ENCODE peak calls at places on chromosomes 16 and 17, in five cellular contexts. One of them, this sample, is unnamed.

GRCh38 chr17:3004150-3004801 is 59.1 kb downstream of the OR1D5 start:
- DNase-seq in AG09309: peak; percentile 71
- DNase-seq in IMR-90: peak; percentile 96
- DNase-seq in left ventricle myocardium inferior: peak; percentile 99
- DNase-seq in fibroblast of the aortic adventitia: peak; percentile 99
- DNase-seq in this sample: peak; percentile 78

GRCh38 chr17:17381438-17382059 is 78.4 kb downstream of the NT5M start:
- DNase-seq in IMR-90: no peak
- DNase-seq in fibroblast of the aortic adventitia: no peak
- DNase-seq in AG09309: no peak
- DNase-seq in left ventricle myocardium inferior: no peak
- DNase-seq in this sample: no peak

GRCh38 chr17:81094224-81094743 is 59.3 kb downstream of the BAIAP2 start:
- DNase-seq in AG09309: no peak
- DNase-seq in IMR-90: no peak
- DNase-seq in fibroblast of the aortic adventitia: no peak
- DNase-seq in left ventricle myocardium inferior: no peak
- DNase-seq in this sample: no peak

GRCh38 chr17:50828508-50829170 is 6.7 kb upstream of the WFIKKN2 start:
- DNase-seq in AG09309: no peak
- DNase-seq in left ventricle myocardium inferior: no peak
- DNase-seq in IMR-90: no peak
- DNase-seq in fibroblast of the aortic adventitia: no peak
- DNase-seq in this sample: no peak

GRCh38 chr17:52148288-52148968 is 10.1 kb downstream of the CA10 start:
- DNase-seq in IMR-90: no peak
- DNase-seq in fibroblast of the aortic adventitia: no peak
- DNase-seq in AG09309: no peak
- DNase-seq in left ventricle myocardium inferior: no peak
- DNase-seq in this sample: no peak

GRCh38 chr17:60640503-60640902 is 37.1 kb upstream of the BCAS3 start:
- DNase-seq in IMR-90: peak; percentile 22
- DNase-seq in AG09309: no peak
- DNase-seq in left ventricle myocardium inferior: no peak
- DNase-seq in fibroblast of the aortic adventitia: peak; percentile 24
- DNase-seq in this sample: no peak

GRCh38 chr17:80819422-80820164 is 172.0 kb upstream of the CHMP6 start:
- DNase-seq in fibroblast of the aortic adventitia: no peak
- DNase-seq in left ventricle myocardium inferior: no peak
- DNase-seq in AG09309: no peak
- DNase-seq in IMR-90: no peak
- DNase-seq in this sample: no peak

GRCh38 chr17:49557204-49558024 is 18.3 kb upstream of the NXPH3 start:
- DNase-seq in left ventricle myocardium inferior: no peak
- DNase-seq in AG09309: no peak
- DNase-seq in IMR-90: peak; percentile 46
- DNase-seq in fibroblast of the aortic adventitia: peak; percentile 50
- DNase-seq in this sample: no peak

GRCh38 chr16:9929836-9930235 is 252.4 kb downstream of the GRIN2A start:
- DNase-seq in AG09309: no peak
- DNase-seq in IMR-90: no peak
- DNase-seq in fibroblast of the aortic adventitia: no peak
- DNase-seq in left ventricle myocardium inferior: no peak
- DNase-seq in this sample: no peak

GRCh38 chr16:67543036-67543435 is 14.4 kb downstream of the RIPOR1 start:
- DNase-seq in fibroblast of the aortic adventitia: no peak
- DNase-seq in left ventricle myocardium inferior: no peak
- DNase-seq in IMR-90: no peak
- DNase-seq in AG09309: no peak
- DNase-seq in this sample: no peak

GRCh38 chr17:82019905-82020873 is 2.5 kb downstream of the CENPX start:
- DNase-seq in left ventricle myocardium inferior: peak; percentile 51
- DNase-seq in IMR-90: peak; percentile 21
- DNase-seq in AG09309: no peak
- DNase-seq in fibroblast of the aortic adventitia: peak; percentile 30
- DNase-seq in this sample: no peak

GRCh38 chr16:47492036-47492427 is 30.9 kb downstream of the PHKB start:
- DNase-seq in left ventricle myocardium inferior: no peak
- DNase-seq in fibroblast of the aortic adventitia: no peak
- DNase-seq in IMR-90: no peak
- DNase-seq in AG09309: no peak
- DNase-seq in this sample: no peak

GRCh38 chr17:61201211-61201610 is 198.4 kb upstream of the TBX2 start:
- DNase-seq in AG09309: peak; percentile 91
- DNase-seq in IMR-90: peak; percentile 99
- DNase-seq in left ventricle myocardium inferior: no peak
- DNase-seq in fibroblast of the aortic adventitia: peak; percentile 90
- DNase-seq in this sample: peak; percentile 73

GRCh38 chr17:36544049-36544319 is 735 bp upstream of the GGNBP2 start:
- DNase-seq in left ventricle myocardium inferior: peak; percentile 35
- DNase-seq in fibroblast of the aortic adventitia: peak; percentile 60
- DNase-seq in IMR-90: peak; percentile 55
- DNase-seq in AG09309: no peak
- DNase-seq in this sample: no peak

GRCh38 chr17:80594666-80595269 is 50.1 kb downstream of the RPTOR start:
- DNase-seq in IMR-90: peak; percentile 31
- DNase-seq in left ventricle myocardium inferior: no peak
- DNase-seq in AG09309: no peak
- DNase-seq in fibroblast of the aortic adventitia: no peak
- DNase-seq in this sample: no peak

GRCh38 chr16:79009911-79010310 is 590.6 kb downstream of the MAF start:
- DNase-seq in left ventricle myocardium inferior: no peak
- DNase-seq in IMR-90: no peak
- DNase-seq in AG09309: no peak
- DNase-seq in fibroblast of the aortic adventitia: no peak
- DNase-seq in this sample: no peak

GRCh38 chr17:37180371-37180770 is 195.4 kb upstream of the C17orf78 start:
- DNase-seq in fibroblast of the aortic adventitia: no peak
- DNase-seq in left ventricle myocardium inferior: no peak
- DNase-seq in AG09309: no peak
- DNase-seq in IMR-90: peak; percentile 39
- DNase-seq in this sample: no peak

GRCh38 chr17:58301504-58302150 is 20.9 kb upstream of the MPO start:
- DNase-seq in left ventricle myocardium inferior: no peak
- DNase-seq in fibroblast of the aortic adventitia: no peak
- DNase-seq in IMR-90: no peak
- DNase-seq in AG09309: no peak
- DNase-seq in this sample: no peak

GRCh38 chr17:75250009-75250471 is 11.4 kb downstream of the GGA3 start:
- DNase-seq in left ventricle myocardium inferior: no peak
- DNase-seq in IMR-90: peak; percentile 18
- DNase-seq in fibroblast of the aortic adventitia: peak; percentile 85
- DNase-seq in AG09309: no peak
- DNase-seq in this sample: no peak

GRCh38 chr17:36527851-36528250 is 6.8 kb downstream of the MYO19 start:
- DNase-seq in AG09309: no peak
- DNase-seq in left ventricle myocardium inferior: no peak
- DNase-seq in IMR-90: no peak
- DNase-seq in fibroblast of the aortic adventitia: no peak
- DNase-seq in this sample: no peak

GRCh38 chr17:68599873-68600122 is 1.4 kb downstream of the FAM20A start:
- DNase-seq in AG09309: no peak
- DNase-seq in IMR-90: no peak
- DNase-seq in fibroblast of the aortic adventitia: no peak
- DNase-seq in left ventricle myocardium inferior: peak; percentile 19
- DNase-seq in this sample: no peak
- H3K4me3 ChIP-seq in AG09309: peak overlapping the region; percentile 51
- H3K4me3 ChIP-seq in IMR-90: no peak overlapping the region
- H3K4me3 ChIP-seq in fibroblast of the aortic adventitia: peak overlapping the region; percentile 79
- H3K4me3 ChIP-seq in left ventricle myocardium inferior: peak overlapping the region; percentile 83
- H3K4me3 ChIP-seq in this sample: peak overlapping the region; percentile 52

DNA sequence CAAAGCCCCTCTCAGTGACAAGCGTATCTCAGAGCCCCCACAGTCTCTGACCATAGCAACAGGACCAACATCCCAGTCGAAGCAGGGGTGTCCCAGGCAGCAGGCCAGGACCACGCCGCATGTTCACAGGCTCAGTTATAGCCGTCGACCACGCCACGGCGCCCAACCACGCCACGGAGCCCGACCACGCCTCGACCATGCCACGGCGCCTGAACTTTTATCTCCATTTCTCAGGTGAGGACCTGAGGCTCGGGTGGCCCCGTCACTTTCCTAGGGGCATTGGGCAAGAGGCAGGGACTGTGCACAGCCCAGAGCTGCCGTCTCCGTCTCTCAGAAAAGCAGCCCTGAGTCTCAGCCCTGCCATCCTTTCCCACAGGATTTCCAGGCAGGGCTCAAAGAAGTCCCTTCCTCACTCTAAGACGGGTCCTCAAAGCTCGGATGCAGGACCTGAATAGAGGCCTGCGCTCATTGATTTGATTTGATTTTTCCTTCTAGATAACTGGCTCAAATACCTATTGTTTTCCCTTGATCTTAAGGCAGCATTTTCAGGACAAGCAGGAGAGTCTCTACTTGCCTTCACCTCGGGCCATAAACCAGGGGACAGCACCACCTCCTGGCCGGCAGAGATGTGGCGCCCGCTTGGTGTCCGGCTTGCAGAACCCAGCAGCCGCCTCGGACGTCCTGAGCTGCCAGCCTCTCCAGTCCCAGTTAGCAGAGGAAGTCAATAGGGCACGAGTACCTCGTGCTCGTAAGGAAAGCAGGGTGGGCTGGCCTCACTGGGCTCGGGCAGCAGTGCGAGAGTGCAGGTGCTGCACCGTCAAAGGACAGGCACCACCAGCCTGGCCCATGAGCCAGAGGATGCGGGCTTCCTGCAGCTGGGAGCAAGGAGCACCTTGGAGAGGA is 38.8 kb downstream of the C16orf95 start:
- DNase-seq in left ventricle myocardium inferior: peak; percentile 78
- DNase-seq in AG09309: peak; percentile 44
- DNase-seq in IMR-90: peak; percentile 77
- DNase-seq in fibroblast of the aortic adventitia: peak; percentile 85
- DNase-seq in this sample: peak; percentile 42
- TF ChIP-seq CTCF in left ventricle myocardium inferior: peak; percentile 91
- TF ChIP-seq CTCF in AG09309: peak; percentile 94
- TF ChIP-seq CTCF in IMR-90: peak; percentile 94
- TF ChIP-seq CTCF in fibroblast of the aortic adventitia: peak; percentile 95
- TF ChIP-seq CTCF in this sample: peak; percentile 91

GRCh38 chr17:1179112-1179634 is 608 bp downstream of the ABR start:
- DNase-seq in AG09309: no peak
- DNase-seq in left ventricle myocardium inferior: no peak
- DNase-seq in fibroblast of the aortic adventitia: no peak
- DNase-seq in IMR-90: no peak
- DNase-seq in this sample: no peak

GRCh38 chr17:1180434-1180742 is 607 bp upstream of the ABR start:
- DNase-seq in fibroblast of the aortic adventitia: no peak
- DNase-seq in left ventricle myocardium inferior: no peak
- DNase-seq in AG09309: no peak
- DNase-seq in IMR-90: no peak
- DNase-seq in this sample: no peak

GRCh38 chr17:1179635-1180433 is at the start of gene ABR:
- DNase-seq in AG09309: no peak
- DNase-seq in fibroblast of the aortic adventitia: no peak
- DNase-seq in left ventricle myocardium inferior: peak; percentile 55
- DNase-seq in IMR-90: peak; percentile 26
- DNase-seq in this sample: no peak

GRCh38 chr17:1174490-1174889 is 5.3 kb downstream of the ABR start:
- DNase-seq in fibroblast of the aortic adventitia: no peak
- DNase-seq in left ventricle myocardium inferior: no peak
- DNase-seq in IMR-90: no peak
- DNase-seq in AG09309: no peak
- DNase-seq in this sample: no peak

GRCh38 chr17:1177099-1177996 is 2.4 kb downstream of the ABR start:
- DNase-seq in fibroblast of the aortic adventitia: peak; percentile 76
- DNase-seq in left ventricle myocardium inferior: peak; percentile 43
- DNase-seq in IMR-90: peak; percentile 44
- DNase-seq in AG09309: no peak
- DNase-seq in this sample: no peak
- H3K4me3 ChIP-seq in fibroblast of the aortic adventitia: peak overlapping the region; percentile 18
- H3K4me3 ChIP-seq in left ventricle myocardium inferior: peak overlapping the region; percentile 42
- H3K4me3 ChIP-seq in IMR-90: no peak overlapping the region
- H3K4me3 ChIP-seq in AG09309: no peak overlapping the region
- H3K4me3 ChIP-seq in this sample: peak overlapping the region; percentile 13

GRCh38 chr17:34135841-34136240 is 119.2 kb upstream of the CCL2 start:
- DNase-seq in fibroblast of the aortic adventitia: no peak
- DNase-seq in AG09309: no peak
- DNase-seq in left ventricle myocardium inferior: no peak
- DNase-seq in IMR-90: no peak
- DNase-seq in this sample: no peak

GRCh38 chr17:34131386-34131785 is 123.7 kb upstream of the CCL2 start:
- DNase-seq in left ventricle myocardium inferior: peak; percentile 70
- DNase-seq in fibroblast of the aortic adventitia: no peak
- DNase-seq in IMR-90: no peak
- DNase-seq in AG09309: no peak
- DNase-seq in this sample: no peak

GRCh38 chr17:34133350-34133749 is 121.7 kb upstream of the CCL2 start:
- DNase-seq in IMR-90: no peak
- DNase-seq in AG09309: no peak
- DNase-seq in left ventricle myocardium inferior: peak; percentile 70
- DNase-seq in fibroblast of the aortic adventitia: no peak
- DNase-seq in this sample: no peak
- TF ChIP-seq CTCF in IMR-90: no peak
- TF ChIP-seq CTCF in AG09309: no peak
- TF ChIP-seq CTCF in left ventricle myocardium inferior: no peak
- TF ChIP-seq CTCF in fibroblast of the aortic adventitia: no peak
- TF ChIP-seq CTCF in this sample: no peak

GRCh38 chr17:14298221-14298994 is 2.5 kb upstream of the HS3ST3B1 start:
- DNase-seq in IMR-90: no peak
- DNase-seq in left ventricle myocardium inferior: no peak
- DNase-seq in fibroblast of the aortic adventitia: peak; percentile 24
- DNase-seq in AG09309: no peak
- DNase-seq in this sample: no peak

GRCh38 chr17:14294876-14295275 is 6.0 kb upstream of the HS3ST3B1 start:
- DNase-seq in IMR-90: no peak
- DNase-seq in left ventricle myocardium inferior: no peak
- DNase-seq in AG09309: no peak
- DNase-seq in fibroblast of the aortic adventitia: no peak
- DNase-seq in this sample: no peak

GRCh38 chr17:14295676-14296075 is 5.2 kb upstream of the HS3ST3B1 start:
- DNase-seq in AG09309: no peak
- DNase-seq in left ventricle myocardium inferior: no peak
- DNase-seq in fibroblast of the aortic adventitia: no peak
- DNase-seq in IMR-90: no peak
- DNase-seq in this sample: no peak

GRCh38 chr17:14297161-14297851 is 3.6 kb upstream of the HS3ST3B1 start:
- DNase-seq in IMR-90: no peak
- DNase-seq in AG09309: no peak
- DNase-seq in left ventricle myocardium inferior: peak; percentile 21
- DNase-seq in fibroblast of the aortic adventitia: peak; percentile 64
- DNase-seq in this sample: no peak

DNA sequence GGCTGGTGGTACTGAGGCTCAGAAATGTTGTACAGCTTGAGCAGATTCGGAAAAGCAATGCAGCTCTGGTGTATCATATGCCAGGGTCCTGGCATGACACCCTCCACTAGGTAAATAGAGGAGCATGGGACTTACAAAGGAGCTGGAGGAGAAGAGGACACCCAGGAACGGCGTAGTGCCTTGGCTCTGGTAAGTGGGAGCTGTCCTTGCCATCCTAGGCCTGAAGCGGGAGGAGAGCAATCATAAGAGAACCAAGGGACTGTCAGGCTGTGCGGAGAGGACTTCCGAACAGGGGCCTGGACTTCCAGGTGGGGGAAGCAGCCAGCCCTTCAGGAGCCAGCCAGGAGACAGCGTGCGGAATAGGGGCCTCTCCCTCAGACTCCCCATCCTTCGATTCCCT is 4.4 kb upstream of the HS3ST3B1 start:
- DNase-seq in IMR-90: no peak
- DNase-seq in AG09309: no peak
- DNase-seq in fibroblast of the aortic adventitia: no peak
- DNase-seq in left ventricle myocardium inferior: no peak
- DNase-seq in this sample: no peak
- H3K4me3 ChIP-seq in IMR-90: no peak overlapping the region
- H3K4me3 ChIP-seq in AG09309: no peak overlapping the region
- H3K4me3 ChIP-seq in fibroblast of the aortic adventitia: no peak overlapping the region
- H3K4me3 ChIP-seq in left ventricle myocardium inferior: no peak overlapping the region
- H3K4me3 ChIP-seq in this sample: no peak overlapping the region